ENCODE peak calls at places on chromosomes 4 and X, in seven cellular contexts. F, G, T, H, R, Z and X are unnamed samples.
A peak's percentile ranks its signal among the peaks of the same experiment; 100 is the strongest.

GRCh38 chr4:1207603-1208265 is 35.4 kb upstream of the SPON2 start:
- DNase-seq in F (peak; percentile 9), G (no peak), T (no peak), H (peak; percentile 16), R (no peak), Z (peak; percentile 59), X (no peak)

GRCh38 chrX:36978886-36979285 is 29.3 kb upstream of the FAM47C start:
- DNase-seq in F (no peak), G (no peak), T (no peak), H (peak; percentile 15), R (no peak), Z (no peak), X (no peak)

GRCh38 chrX:30981968-30982367 is 89.9 kb downstream of the FTHL17 start:
- DNase-seq in F (no peak), G (no peak), T (no peak), H (no peak), R (no peak), Z (no peak), X (no peak)

GRCh38 chrX:69556094-69557011 is 52.2 kb downstream of the NALF2 start:
- DNase-seq in F (no peak), G (peak; percentile 6), T (no peak), H (peak; percentile 0), R (no peak), Z (peak; percentile 24), X (no peak)

GRCh38 chr4:176721459-176721858 is 71.3 kb downstream of the VEGFC start:
- DNase-seq in F (no peak), G (no peak), T (no peak), H (no peak), R (no peak), Z (no peak), X (no peak)

GRCh38 chrX:58025979-58026378 is 115.7 kb upstream of the ZXDA start:
- DNase-seq in F (peak; percentile 44), G (peak; percentile 49), T (no peak), H (peak; percentile 4), R (peak; percentile 47), Z (peak; percentile 26), X (no peak)

GRCh38 chr4:7433376-7434140 is 1.2 kb downstream of the PSAPL1 start:
- DNase-seq in F (no peak), G (no peak), T (no peak), H (no peak), R (no peak), Z (no peak), X (no peak)

GRCh38 chrX:68018248-68019203 is 414.8 kb downstream of the OPHN1 start:
- DNase-seq in F (peak; percentile 28), G (peak; percentile 59), T (peak; percentile 3), H (peak; percentile 34), R (no peak), Z (no peak), X (peak; percentile 59)

GRCh38 chr4:55921093-55921492 is 27.7 kb upstream of the CEP135 start:
- DNase-seq in F (no peak), G (no peak), T (no peak), H (peak; percentile 8), R (no peak), Z (no peak), X (no peak)

GRCh38 chr4:105967058-105967658 is 71.9 kb downstream of the NPNT start:
- DNase-seq in F (no peak), G (no peak), T (no peak), H (no peak), R (no peak), Z (no peak), X (no peak)

GRCh38 chrX:38891641-38892413 is 90.6 kb downstream of the MID1IP1 start:
- DNase-seq in F (no peak), G (no peak), T (no peak), H (peak; percentile 64), R (no peak), Z (no peak), X (no peak)

GRCh38 chr4:189143255-189143654 is 797.4 kb upstream of the FRG1 start:
- DNase-seq in F (no peak), G (no peak), T (no peak), H (peak; percentile 35), R (no peak), Z (no peak), X (no peak)

GRCh38 chr4:25786497-25787065 is 76.2 kb downstream of the SEL1L3 start:
- DNase-seq in F (no peak), G (no peak), T (no peak), H (peak; percentile 57), R (no peak), Z (no peak), X (no peak)

GRCh38 chr4:101981756-101982155 is 191.2 kb downstream of the BANK1 start:
- DNase-seq in F (no peak), G (peak; percentile 86), T (no peak), H (no peak), R (no peak), Z (no peak), X (no peak)

GRCh38 chr4:147689062-147689461 is 5.1 kb upstream of the PRMT9 start:
- DNase-seq in F (no peak), G (no peak), T (no peak), H (no peak), R (no peak), Z (no peak), X (no peak)

GRCh38 chr4:44845993-44846392 is 119.6 kb upstream of the GNPDA2 start:
- DNase-seq in F (no peak), G (no peak), T (no peak), H (no peak), R (no peak), Z (no peak), X (no peak)

GRCh38 chrX:107978080-107978479 is 4.1 kb downstream of the TEX13B start:
- DNase-seq in F (no peak), G (no peak), T (no peak), H (no peak), R (no peak), Z (no peak), X (peak; percentile 18)